ENCODE peak calls at places on chromosome 15, in five cellular contexts. U, A, F, Z and E are unnamed samples.

GRCh38 chr15:101187820-101188516 is 63.9 kb downstream of the CHSY1 start:
- DNase-seq in F (peak), A (no peak), U (no peak), Z (peak), E (peak)

GRCh38 chr15:76366714-76367113 is 30.1 kb downstream of the ISL2 start:
- DNase-seq in Z (no peak), A (no peak), F (no peak), U (no peak), E (no peak)

GRCh38 chr15:39598958-39599845 is 18.3 kb downstream of the THBS1 start:
- DNase-seq in A (no peak), F (peak), U (no peak), Z (no peak), E (no peak)

GRCh38 chr15:74628199-74628598 is 12.6 kb downstream of the CLK3 start:
- DNase-seq in A (no peak), U (no peak), F (no peak), Z (no peak), E (no peak)

GRCh38 chr15:101675796-101676582 is 23.8 kb upstream of the TM2D3 start:
- DNase-seq in Z (peak), F (peak), U (no peak), A (no peak), E (no peak)

GRCh38 chr15:75597667-75598341 is 18.7 kb upstream of the PTPN9 start:
- DNase-seq in F (no peak), A (peak), U (no peak), Z (no peak), E (no peak)

GRCh38 chr15:68594533-68595259 is 15.9 kb downstream of the CORO2B start:
- DNase-seq in A (no peak), F (no peak), Z (no peak), U (no peak), E (no peak)

GRCh38 chr15:35519536-35520149 is 26.3 kb downstream of the DPH6 start:
- DNase-seq in Z (no peak), A (peak), U (no peak), F (peak), E (peak)

GRCh38 chr15:76468722-76469121 is 132.1 kb downstream of the ISL2 start:
- DNase-seq in A (no peak), U (no peak), Z (no peak), F (no peak), E (no peak)

GRCh38 chr15:65887565-65887964 is 18.3 kb downstream of the RAB11A start:
- DNase-seq in A (no peak), U (no peak), Z (no peak), F (no peak), E (no peak)

GRCh38 chr15:77966540-77967290 is 110.8 kb downstream of the TBC1D2B start:
- DNase-seq in F (peak), U (no peak), Z (no peak), A (peak), E (peak)

GRCh38 chr15:58475573-58476524 is 44.1 kb downstream of the LIPC start:
- DNase-seq in Z (no peak), U (no peak), F (peak), A (no peak), E (no peak)